ENCODE peak calls at places on chromosomes 2 and 18, in five cellular contexts. F is left lung; R is GM23248; L is activated T-cell treated with anti-CD3 and anti-CD28 coated beads, Interleukin-2, amount 50 U/mL, for 48 hours; P is activated naive CD4-positive, alpha-beta T cell treated with Interleukin-2 at 50 U/mL for 16 hours. D is an unnamed sample.

GRCh38 chr2:40371525-40372277 is 80.2 kb downstream of the SLC8A1 start:
- DNase-seq in P (no peak), R (peak), F (no peak), L (no peak), D (peak)

GRCh38 chr18:11167778-11168177 is 18.4 kb upstream of the PIEZO2 start:
- DNase-seq in F (no peak), R (peak), L (no peak), P (no peak), D (peak)

GRCh38 chr2:48250943-48251342 is 279.0 kb upstream of the STON1 start:
- DNase-seq in P (no peak), R (peak), F (no peak), L (no peak), D (peak)

GRCh38 chr2:63805412-63805811 is 36.3 kb upstream of the UGP2 start:
- DNase-seq in F (no peak), P (no peak), R (no peak), L (no peak), D (no peak)

GRCh38 chr18:37362158-37362890 is 203.3 kb downstream of the CELF4 start:
- DNase-seq in L (no peak), F (no peak), P (no peak), R (no peak), D (no peak)

GRCh38 chr18:52060612-52061259 is 279.3 kb upstream of the DCC start:
- DNase-seq in R (no peak), L (no peak), F (no peak), P (no peak), D (no peak)

GRCh38 chr2:84297155-84297554 is 161.9 kb downstream of the SUCLG1 start:
- DNase-seq in P (no peak), L (no peak), R (no peak), F (no peak), D (no peak)

GRCh38 chr2:42752299-42752698 is 11.6 kb downstream of the OXER1 start:
- DNase-seq in F (no peak), P (no peak), L (no peak), R (no peak), D (no peak)

GRCh38 chr18:44799422-44800421 is 119.0 kb downstream of the SETBP1 start:
- DNase-seq in R (no peak), P (no peak), L (peak), F (no peak), D (no peak)

D was measured in iris pigment epithelial cell.